ENCODE peak calls at places on chromosomes 6 and 20, in four cellular contexts. P, B, E and J are unnamed samples.

GRCh38 chr6:50654155-50654554 is 59.2 kb upstream of the TFAP2D start:
- DNase-seq in P (no peak), B (no peak), E (no peak), J (no peak)

GRCh38 chr20:8901237-8902025 is 167.5 kb upstream of the PLCB4 start:
- DNase-seq in P (peak; percentile 15), B (no peak), E (no peak), J (no peak)

GRCh38 chr6:27178001-27178730 is 69.3 kb upstream of the PRSS16 start:
- DNase-seq in P (peak; percentile 32), B (peak; percentile 50), E (peak; percentile 88), J (no peak)

GRCh38 chr20:47611785-47612184 is 110.1 kb downstream of the NCOA3 start:
- DNase-seq in P (no peak), B (no peak), E (no peak), J (no peak)

GRCh38 chr20:20457392-20458126 is 89.7 kb downstream of the INSM1 start:
- DNase-seq in P (no peak), B (no peak), E (no peak), J (no peak)

GRCh38 chr6:69542494-69542893 is 254.3 kb downstream of the LMBRD1 start:
- DNase-seq in P (no peak), B (no peak), E (no peak), J (no peak)

GRCh38 chr6:119090256-119090655 is 11.8 kb upstream of the FAM184A start:
- DNase-seq in P (no peak), B (no peak), E (no peak), J (no peak)

GRCh38 chr6:126432564-126432963 is 92.6 kb downstream of the CENPW start:
- DNase-seq in P (no peak), B (no peak), E (no peak), J (no peak)

GRCh38 chr6:152368761-152369624 is 268.2 kb downstream of the SYNE1 start:
- DNase-seq in P (peak; percentile 69), B (peak; percentile 26), E (peak; percentile 33), J (no peak)

GRCh38 chr20:34037121-34037520 is 43.4 kb downstream of the RALY start:
- DNase-seq in P (no peak), B (peak; percentile 28), E (no peak), J (no peak)

GRCh38 chr6:38378801-38379200 is 260.9 kb downstream of the BTBD9 start:
- DNase-seq in P (no peak), B (no peak), E (no peak), J (no peak)

GRCh38 chr6:72554761-72555221 is 67.1 kb upstream of the KCNQ5 start:
- DNase-seq in P (no peak), B (no peak), E (no peak), J (no peak)

GRCh38 chr20:50286609-50287008 is 96.0 kb downstream of the CEBPB start:
- DNase-seq in P (peak; percentile 84), B (no peak), E (peak; percentile 31), J (peak; percentile 71)

GRCh38 chr20:48815537-48815936 is 12.3 kb downstream of the PREX1 start:
- DNase-seq in P (no peak), B (no peak), E (no peak), J (no peak)

GRCh38 chr6:32126880-32127279 is 1.2 kb downstream of the ATF6B start:
- DNase-seq in P (no peak), B (no peak), E (no peak), J (no peak)

GRCh38 chr6:140046030-140046632 is 671.7 kb upstream of the CITED2 start:
- DNase-seq in P (no peak), B (no peak), E (no peak), J (no peak)

GRCh38 chr6:167098825-167099225 is 24.1 kb upstream of the CCR6 start:
- DNase-seq in P (no peak), B (no peak), E (no peak), J (no peak)

GRCh38 chr20:6636209-6637159 is 131.0 kb upstream of the BMP2 start:
- DNase-seq in P (no peak), B (no peak), E (peak; percentile 85), J (no peak)

GRCh38 chr6:149723771-149724417 is 6.0 kb upstream of the LATS1 start:
- DNase-seq in P (no peak), B (peak; percentile 44), E (peak; percentile 76), J (no peak)

GRCh38 chr6:56755040-56755439 is 112.4 kb upstream of the DST start:
- DNase-seq in P (no peak), B (no peak), E (no peak), J (no peak)

GRCh38 chr6:162572240-162572639 is 155.3 kb downstream of the PRKN start:
- DNase-seq in P (no peak), B (no peak), E (no peak), J (no peak)
- H3K4me3 ChIP-seq in P (no peak overlapping the region), B (no peak overlapping the region), E (no peak overlapping the region), J (no peak overlapping the region)

DNA sequence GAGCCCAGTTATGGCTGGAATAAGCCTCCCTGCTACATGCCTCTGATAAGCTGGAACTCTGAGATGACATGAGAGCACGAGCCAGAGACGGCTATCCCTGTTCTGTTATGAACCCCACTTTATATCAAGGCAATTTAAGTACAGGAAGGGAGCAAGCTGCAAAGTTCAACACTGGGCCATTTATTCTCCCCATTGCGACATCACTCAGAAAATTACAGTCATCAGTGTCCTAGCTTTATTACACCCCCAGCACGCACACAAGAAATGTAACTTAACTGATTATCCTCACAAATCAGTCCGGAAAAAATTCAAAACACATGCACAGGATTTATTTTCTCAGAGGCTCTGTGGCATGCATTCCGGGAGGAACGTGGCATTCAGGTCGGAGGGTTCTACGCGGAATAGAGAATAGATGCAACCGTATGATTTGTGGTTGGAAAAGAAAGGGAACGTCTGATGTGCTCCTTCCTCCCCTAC is 125.4 kb upstream of the SLC2A12 start:
- DNase-seq in P (no peak), B (no peak), E (no peak), J (no peak)
- TF ChIP-seq POLR2A in P (no peak), B (no peak), E (no peak), J (no peak)

GRCh38 chr20:59948828-59949720 is 8.9 kb downstream of the FAM217B start:
- DNase-seq in P (no peak), B (no peak), E (peak; percentile 57), J (no peak)
- H3K4me3 ChIP-seq in P (no peak overlapping the region), B (no peak overlapping the region), E (no peak overlapping the region), J (no peak overlapping the region)

DNA sequence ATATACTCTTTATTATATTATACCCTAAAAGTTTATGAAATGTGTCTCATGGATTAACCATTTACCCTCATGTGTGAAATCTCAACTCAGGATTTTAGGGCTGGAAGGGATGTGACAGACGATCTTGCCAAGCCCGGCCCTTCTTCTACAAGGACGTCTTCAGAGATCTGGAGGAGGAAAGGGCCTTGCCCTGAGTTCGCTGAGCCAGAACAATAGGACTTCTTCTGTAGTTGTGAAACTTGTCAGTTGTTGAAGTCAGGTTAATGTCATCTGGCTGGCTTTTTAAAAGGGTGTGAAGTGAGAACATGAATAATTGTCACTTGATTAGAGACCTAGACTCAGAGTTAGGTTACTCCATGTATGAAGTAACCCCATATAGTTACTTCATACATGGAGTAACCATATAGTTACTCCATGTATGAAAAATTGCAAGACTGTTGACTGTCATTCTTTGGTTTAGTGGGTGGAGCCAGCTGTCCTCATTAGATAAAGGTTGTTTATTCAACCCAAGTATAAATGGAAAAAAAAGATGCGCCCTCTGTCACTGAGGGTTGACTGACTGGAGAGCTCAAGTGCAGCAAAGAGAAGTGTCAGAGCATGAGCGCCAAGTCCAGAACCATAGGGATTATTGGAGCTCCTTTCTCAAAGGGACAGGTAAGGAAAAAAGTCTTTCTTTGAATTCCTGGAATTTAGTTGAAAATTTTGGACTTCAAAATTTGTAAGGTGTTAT is at the start of gene ARG1:
- DNase-seq in P (no peak), B (no peak), E (no peak), J (no peak)
- TF ChIP-seq POLR2A in P (no peak), B (no peak), E (no peak), J (no peak)

DNA sequence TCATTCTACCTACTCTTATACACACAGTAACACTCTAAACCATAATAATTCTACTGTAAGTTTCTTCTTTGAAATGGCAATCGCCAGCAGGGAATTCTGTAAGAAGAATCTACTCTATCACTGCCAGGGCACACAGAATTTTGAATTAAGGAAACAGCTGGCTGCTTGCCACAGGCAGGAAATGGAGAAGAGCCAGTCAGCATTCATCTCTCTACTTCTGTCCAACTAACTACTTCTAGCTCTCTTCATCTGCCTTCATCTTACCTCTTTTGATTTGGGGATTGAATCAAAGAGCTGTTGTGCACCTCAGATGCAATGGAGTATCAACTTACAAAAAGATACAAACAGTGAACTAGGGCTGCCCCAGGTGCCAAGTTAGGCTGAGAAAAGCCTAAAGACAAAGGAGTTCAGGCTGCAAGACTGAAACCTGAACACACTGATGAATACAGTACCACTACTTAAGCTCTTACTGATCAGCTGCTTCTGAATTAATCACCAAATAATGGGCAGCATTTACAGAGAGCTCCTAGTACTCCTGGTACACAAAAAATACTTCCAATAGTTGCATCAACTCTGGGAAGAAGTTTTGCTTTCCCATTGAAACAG is 82.0 kb downstream of the PTPRK start:
- DNase-seq in P (no peak), B (no peak), E (peak; percentile 39), J (no peak)
- H3K4me3 ChIP-seq in P (no peak overlapping the region), B (no peak overlapping the region), E (no peak overlapping the region), J (no peak overlapping the region)

DNA sequence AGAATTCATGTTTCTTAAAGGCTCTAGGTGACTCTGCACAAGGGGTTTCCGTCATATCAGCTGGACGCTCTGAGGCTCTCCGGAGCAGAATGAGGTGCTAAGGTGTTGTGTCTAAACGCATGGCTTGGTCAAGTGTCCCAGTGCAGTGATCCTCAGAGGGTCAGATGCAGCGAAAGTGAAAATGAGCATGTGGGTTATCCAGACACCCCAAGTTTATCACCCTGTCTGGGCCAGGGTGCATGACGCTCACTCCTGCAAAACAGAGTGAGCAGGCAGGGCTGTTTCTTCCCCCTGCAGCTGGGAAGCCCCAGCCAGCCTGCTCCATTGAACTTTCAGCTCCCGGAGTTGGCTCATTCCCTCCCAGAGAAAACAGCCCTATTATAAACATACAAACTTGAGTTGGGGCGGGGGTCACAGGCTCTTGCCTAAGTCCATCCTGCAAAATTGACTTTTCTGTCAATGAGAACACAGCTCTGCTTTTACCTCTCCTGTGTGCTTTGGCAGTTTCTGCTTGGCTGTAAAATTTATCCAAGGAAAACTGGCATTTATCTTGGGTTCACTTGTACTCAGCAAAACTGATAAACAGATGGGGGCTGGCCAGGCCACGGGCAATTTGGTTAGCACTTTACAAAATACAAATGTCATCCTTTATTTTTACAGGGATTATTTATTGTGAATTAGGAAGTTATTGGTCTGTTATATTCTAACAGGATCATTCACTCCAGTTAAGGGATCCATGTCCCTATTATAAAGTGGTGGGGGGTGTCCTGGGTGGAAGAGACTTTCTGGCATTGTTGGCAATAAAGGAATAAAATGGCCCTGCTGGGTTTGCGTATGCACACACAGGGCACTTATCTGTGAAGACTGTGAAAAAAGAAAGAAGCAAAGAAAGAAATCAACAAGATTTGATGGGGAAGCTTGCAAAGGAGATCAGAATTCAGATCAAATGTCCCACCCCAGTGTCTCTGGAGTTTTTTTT is 154.9 kb downstream of the FOXA2 start:
- DNase-seq in P (no peak), B (no peak), E (no peak), J (no peak)
- TF ChIP-seq POLR2A in P (no peak), B (no peak), E (no peak), J (no peak)

GRCh38 chr6:78911218-78911617 is 43.9 kb downstream of the IRAK1BP1 start:
- DNase-seq in P (no peak), B (no peak), E (no peak), J (no peak)
- H3K4me3 ChIP-seq in P (no peak overlapping the region), B (peak overlapping the region; percentile 49), E (peak overlapping the region; percentile 59), J (no peak overlapping the region)